ENCODE peak calls at places on chromosomes 16 and 17, in five cellular contexts. J is A549, X is gastrocnemius medialis, S is testis, O is tibial nerve. A is an unnamed sample.

GRCh38 chr16:68360971-68361370 is 50.2 kb downstream of the PRMT7 start:
- DNase-seq in S (no peak), O (no peak), X (no peak), J (no peak), A (no peak)

GRCh38 chr17:50207318-50207717 is 5.9 kb upstream of the COL1A1 start:
- DNase-seq in S (no peak), J (no peak), O (peak; percentile 4), X (no peak), A (no peak)

GRCh38 chr16:85929259-85929704 is 30.3 kb downstream of the IRF8 start:
- DNase-seq in X (no peak), J (no peak), O (no peak), S (no peak), A (no peak)

GRCh38 chr17:27741361-27741861 is 58.9 kb downstream of the NOS2 start:
- DNase-seq in X (no peak), J (no peak), S (no peak), O (no peak), A (no peak)

GRCh38 chr16:11781773-11782172 is 15.3 kb downstream of the ZC3H7A start:
- DNase-seq in S (no peak), O (no peak), J (no peak), X (no peak), A (no peak)

GRCh38 chr17:51079049-51079448 is 41.6 kb downstream of the SPAG9 start:
- DNase-seq in X (no peak), J (no peak), O (no peak), S (no peak), A (no peak)

GRCh38 chr17:35390663-35391062 is 17.2 kb upstream of the SLFN11 start:
- DNase-seq in O (no peak), J (no peak), X (no peak), S (no peak), A (no peak)

GRCh38 chr17:30345527-30346075 is 11.7 kb upstream of the TMIGD1 start:
- DNase-seq in X (no peak), O (no peak), J (no peak), S (no peak), A (no peak)

GRCh38 chr17:57946798-57947358 is 8.3 kb downstream of the CUEDC1 start:
- DNase-seq in J (peak; percentile 83), O (no peak), X (no peak), S (peak; percentile 24), A (peak; percentile 32)

GRCh38 chr17:59845595-59846390 is 47.0 kb downstream of the TUBD1 start:
- DNase-seq in O (no peak), X (peak; percentile 68), S (no peak), J (peak; percentile 72), A (no peak)

GRCh38 chr16:87954361-87954760 is 3.1 kb downstream of the BANP start:
- DNase-seq in O (no peak), S (no peak), J (no peak), X (no peak), A (no peak)

DNA sequence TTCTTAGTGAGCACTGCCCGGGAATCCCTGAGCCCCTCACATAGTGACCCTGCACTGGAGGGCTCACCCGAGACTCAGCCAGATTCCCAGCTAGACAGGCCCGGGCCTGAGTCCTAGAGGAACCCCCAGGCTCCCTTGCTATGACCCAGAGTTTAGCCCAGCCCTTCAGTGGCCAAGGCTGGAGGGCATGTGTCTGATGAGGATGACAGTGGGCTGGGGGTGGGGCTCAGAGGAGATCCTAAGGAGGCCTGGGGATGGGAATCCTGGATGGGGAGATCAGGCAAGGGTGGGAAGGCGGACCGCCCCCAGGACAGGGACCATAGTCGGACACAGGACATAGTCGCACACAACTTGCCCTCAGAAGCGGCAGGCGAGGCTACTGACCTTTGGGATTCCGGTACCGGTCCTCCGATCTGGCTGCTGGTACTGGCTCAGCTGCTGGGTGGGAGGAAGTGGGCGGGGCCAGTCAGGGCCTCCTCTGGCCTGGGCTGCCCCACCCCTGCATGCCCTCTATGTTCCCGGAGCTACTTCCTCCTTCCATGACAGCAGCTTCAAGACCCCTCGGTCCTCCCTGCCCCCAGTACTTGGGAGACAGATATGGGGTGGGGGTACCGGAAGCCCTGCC is 1.1 kb downstream of the CD79B start:
- DNase-seq in J (no peak), X (no peak), S (peak; percentile 49), O (peak; percentile 31), A (peak; percentile 77)
- H3K4me3 ChIP-seq in J (no peak overlapping the region), X (no peak overlapping the region), S (no peak overlapping the region), O (peak overlapping the region; percentile 42), A (peak overlapping the region; percentile 13)

DNA sequence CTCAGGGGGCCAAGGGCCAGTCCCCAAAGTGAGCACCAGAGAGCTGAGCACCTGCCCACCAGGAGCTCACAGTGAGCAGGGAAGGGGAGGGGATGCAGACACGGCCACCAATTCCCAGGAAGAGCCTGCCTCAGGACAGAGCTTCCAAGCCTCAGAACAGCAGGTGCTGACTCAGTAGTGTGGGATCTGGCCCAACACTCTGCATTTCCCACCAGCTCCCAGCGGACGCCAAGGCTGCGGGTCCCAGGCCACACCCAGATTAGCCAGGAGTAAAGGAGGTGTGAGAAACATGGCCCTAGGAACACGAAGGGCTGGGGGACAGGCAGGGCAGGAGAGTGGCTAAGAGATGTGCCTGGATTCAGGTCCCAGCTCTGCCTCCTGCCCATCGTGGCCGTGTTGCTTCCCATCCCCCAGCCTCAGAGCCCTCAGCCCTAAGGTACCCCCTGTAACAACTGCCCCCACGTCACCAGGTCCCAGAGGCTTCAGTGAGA is 28.4 kb upstream of the EIF1 start:
- DNase-seq in J (no peak), S (no peak), O (no peak), X (no peak), A (no peak)
- H3K4me1 ChIP-seq in J (peaks cover 7% of the 10 kb centered on the region), S (peaks cover 21% of the 10 kb centered on the region), O (no peaks in the 10 kb centered on the region), X (no peaks in the 10 kb centered on the region), A (no peaks in the 10 kb centered on the region)

DNA sequence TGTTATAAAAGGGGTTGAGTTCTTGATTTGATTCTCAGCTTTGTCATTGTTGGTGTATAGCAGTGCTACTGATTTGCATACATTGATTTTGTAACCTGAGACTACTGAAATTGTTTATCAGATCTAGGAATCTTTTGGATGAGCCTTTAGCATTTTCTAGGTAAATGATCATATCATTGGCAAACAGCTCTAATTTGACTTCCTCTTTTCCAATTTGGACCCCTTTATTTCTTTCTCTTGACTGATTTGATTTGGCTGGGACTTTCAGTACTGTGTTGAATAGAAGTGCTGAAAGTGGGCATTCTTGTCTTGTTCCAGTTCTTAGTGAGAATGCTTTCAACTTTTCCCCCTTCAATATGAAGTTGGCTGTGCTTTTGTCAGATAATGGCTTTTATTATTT is 45.4 kb downstream of the ITGAM start:
- DNase-seq in O (no peak), J (no peak), S (no peak), X (no peak), A (no peak)
- H3K4me3 ChIP-seq in O (no peak overlapping the region), J (no peak overlapping the region), S (no peak overlapping the region), X (no peak overlapping the region), A (no peak overlapping the region)

DNA sequence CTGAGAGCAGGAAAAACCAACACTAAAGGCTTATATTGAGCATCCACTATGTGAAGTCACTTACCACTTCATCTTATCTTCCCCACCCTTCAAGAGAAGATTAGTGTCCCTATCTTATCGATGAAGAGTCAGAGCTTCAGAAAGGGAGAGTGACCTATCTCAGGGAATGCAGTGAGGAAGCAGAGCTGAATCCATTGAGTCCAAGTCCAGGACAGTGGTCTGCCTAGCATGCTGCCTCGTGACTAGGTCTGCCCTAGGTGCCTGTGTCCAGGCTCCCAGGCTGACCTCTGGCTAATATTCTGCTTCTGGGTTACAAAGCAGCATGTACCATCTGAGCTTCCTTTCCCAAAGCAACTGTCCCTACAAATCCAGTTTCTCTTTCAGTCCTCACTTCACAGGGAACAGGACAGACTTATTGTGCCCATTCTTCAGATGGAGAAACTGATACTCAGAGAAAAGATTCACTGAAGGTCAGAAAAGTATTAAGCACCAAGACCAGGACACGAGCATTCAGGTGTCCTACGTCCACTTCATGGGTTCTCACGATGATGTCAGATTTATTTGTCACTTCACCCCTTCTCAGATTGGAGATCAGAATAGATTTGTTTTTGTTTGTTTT is 13.3 kb upstream of the FZD2 start:
- DNase-seq in O (no peak), J (peak; percentile 49), S (no peak), X (no peak), A (no peak)
- H3K4me1 ChIP-seq in O (no peaks in the 10 kb centered on the region), J (peaks cover 71% of the 10 kb centered on the region), S (peaks cover 12% of the 10 kb centered on the region), X (no peaks in the 10 kb centered on the region), A (no peaks in the 10 kb centered on the region)

GRCh38 chr17:81052199-81052997 is 17.4 kb downstream of the BAIAP2 start:
- DNase-seq in O (no peak), J (no peak), X (no peak), S (no peak), A (no peak)
- H3K4me3 ChIP-seq in O (no peak overlapping the region), J (no peak overlapping the region), X (no peak overlapping the region), S (no peak overlapping the region), A (no peak overlapping the region)

GRCh38 chr16:75252946-75253911 is 1.8 kb upstream of the BCAR1 start:
- DNase-seq in J (no peak), O (no peak), X (no peak), S (peak; percentile 75), A (no peak)

GRCh38 chr16:75250809-75251279 is 580 bp downstream of the BCAR1 start:
- DNase-seq in J (peak; percentile 91), X (no peak), S (no peak), O (no peak), A (peak; percentile 50)

GRCh38 chr16:75250089-75250808 is 1.2 kb downstream of the BCAR1 start:
- DNase-seq in S (no peak), O (no peak), J (peak; percentile 63), X (peak; percentile 83), A (peak; percentile 62)

GRCh38 chr16:75251280-75252048 is at the start of gene BCAR1:
- DNase-seq in X (peak; percentile 81), J (peak; percentile 87), O (peak; percentile 75), S (peak; percentile 93), A (peak; percentile 90)

DNA sequence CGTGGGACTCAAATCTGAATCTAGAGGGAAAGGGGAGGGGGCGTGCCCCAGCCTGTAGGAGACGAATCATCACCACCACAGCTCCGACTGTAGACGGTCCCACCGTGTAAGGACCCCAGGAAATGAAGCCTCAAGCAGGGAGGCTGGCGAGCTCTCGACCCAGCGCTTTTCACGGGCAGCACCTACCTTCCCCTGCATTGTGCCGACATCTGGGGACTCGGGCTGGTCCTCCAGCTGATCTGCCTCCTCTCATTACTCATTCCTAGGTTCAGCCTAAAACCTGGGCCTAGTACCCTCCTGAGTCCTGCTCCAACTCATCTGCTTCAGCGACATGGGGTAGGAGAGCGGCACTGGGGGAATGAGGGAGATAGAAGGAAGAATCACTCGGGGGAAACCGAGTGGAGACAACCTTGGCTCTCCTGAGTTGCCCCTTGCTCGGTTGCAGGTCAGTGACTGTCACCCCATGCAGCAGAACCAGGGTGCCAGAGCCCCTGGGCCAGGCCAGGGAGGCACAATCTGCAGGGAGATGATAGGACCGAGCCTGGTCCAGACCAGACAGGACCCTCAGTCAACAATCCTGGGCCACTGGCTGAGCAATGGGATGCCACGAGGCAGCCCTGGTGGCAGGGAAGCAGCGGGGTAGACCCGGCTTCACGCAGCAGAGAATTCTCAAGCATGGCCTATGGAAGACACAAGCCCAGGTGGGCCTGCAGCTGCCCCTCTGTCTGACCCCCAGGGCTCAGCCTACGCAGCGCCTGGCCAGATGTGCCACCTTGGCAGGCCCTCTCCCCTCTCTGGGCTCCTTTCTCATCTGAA is 833 bp upstream of the BCAR1 start:
- DNase-seq in O (no peak), J (no peak), S (peak; percentile 14), X (no peak), A (no peak)
- H3K4me1 ChIP-seq in O (peaks cover 3% of the 10 kb centered on the region), J (peaks cover 83% of the 10 kb centered on the region), S (peaks cover 86% of the 10 kb centered on the region), X (peaks cover 87% of the 10 kb centered on the region), A (peaks cover 92% of the 10 kb centered on the region)

DNA sequence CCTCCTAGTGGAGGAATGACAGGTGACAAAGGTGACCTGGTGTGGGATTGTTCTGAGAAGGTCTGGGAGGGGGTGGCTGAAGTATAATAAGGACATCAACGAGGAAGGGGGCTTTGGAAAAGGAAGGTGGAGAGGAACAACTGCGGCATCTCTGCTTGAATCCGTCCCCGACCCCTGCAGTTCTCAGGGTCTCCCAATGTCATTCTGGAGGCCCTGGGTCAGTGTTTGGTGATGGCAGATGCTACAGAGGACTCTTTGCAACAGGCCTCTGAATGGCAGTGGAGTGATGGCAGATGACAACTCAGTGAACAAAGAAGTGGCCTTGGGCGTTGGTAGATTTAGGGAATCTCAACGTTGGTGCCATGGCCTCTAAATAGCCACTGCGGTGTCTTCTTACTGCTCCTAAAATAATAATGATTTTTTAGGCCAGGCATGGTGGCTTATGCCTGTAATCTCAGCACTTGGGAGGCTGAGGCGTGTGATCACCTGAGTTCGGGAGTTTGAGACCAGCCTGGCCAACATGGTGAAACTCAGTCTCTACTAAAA is 1.3 kb downstream of the ENGASE start:
- DNase-seq in J (no peak), S (no peak), O (no peak), X (peak; percentile 19), A (no peak)
- H3K4me3 ChIP-seq in J (peak overlapping the region; percentile 79), S (no peak overlapping the region), O (peak overlapping the region; percentile 79), X (peak overlapping the region; percentile 73), A (peak overlapping the region; percentile 78)

A was measured in heart right ventricle.